ENCODE peak calls at places on chromosomes 2 and 18, in five cellular contexts. One of them, this sample, is unnamed.

GRCh38 chr18:77131652-77132368 is 773 bp downstream of the MBP start:
- DNase-seq in cardiac fibroblast: peak; percentile 59
- DNase-seq in PC-9: peak; percentile 49
- DNase-seq in SJSA1: no peak
- DNase-seq in A549: peak; percentile 54
- DNase-seq in this sample: no peak

GRCh38 chr2:57105694-57106093 is 921.9 kb downstream of the CCDC85A start:
- DNase-seq in cardiac fibroblast: no peak
- DNase-seq in PC-9: no peak
- DNase-seq in SJSA1: no peak
- DNase-seq in A549: no peak
- DNase-seq in this sample: peak; percentile 33

GRCh38 chr2:37969731-37970130 is 44.6 kb downstream of the RMDN2 start:
- DNase-seq in cardiac fibroblast: no peak
- DNase-seq in PC-9: no peak
- DNase-seq in SJSA1: no peak
- DNase-seq in A549: no peak
- DNase-seq in this sample: no peak

GRCh38 chr2:99804969-99805368 is 315.2 kb upstream of the REV1 start:
- DNase-seq in cardiac fibroblast: no peak
- DNase-seq in PC-9: no peak
- DNase-seq in SJSA1: no peak
- DNase-seq in A549: no peak
- DNase-seq in this sample: no peak

GRCh38 chr2:15163316-15163715 is 397.8 kb downstream of the NBAS start:
- DNase-seq in cardiac fibroblast: no peak
- DNase-seq in PC-9: no peak
- DNase-seq in SJSA1: no peak
- DNase-seq in A549: no peak
- DNase-seq in this sample: no peak

GRCh38 chr18:9666548-9666947 is 41.6 kb upstream of the RAB31 start:
- DNase-seq in cardiac fibroblast: no peak
- DNase-seq in PC-9: no peak
- DNase-seq in SJSA1: peak; percentile 5
- DNase-seq in A549: no peak
- DNase-seq in this sample: no peak

GRCh38 chr2:212153923-212154322 is 384.7 kb downstream of the ERBB4 start:
- DNase-seq in cardiac fibroblast: no peak
- DNase-seq in PC-9: no peak
- DNase-seq in SJSA1: no peak
- DNase-seq in A549: no peak
- DNase-seq in this sample: no peak

GRCh38 chr2:16336491-16336890 is 329.1 kb downstream of the CYRIA start:
- DNase-seq in cardiac fibroblast: no peak
- DNase-seq in PC-9: no peak
- DNase-seq in SJSA1: no peak
- DNase-seq in A549: no peak
- DNase-seq in this sample: no peak

GRCh38 chr2:9814129-9814868 is 29.0 kb upstream of the TAF1B start:
- DNase-seq in cardiac fibroblast: no peak
- DNase-seq in PC-9: no peak
- DNase-seq in SJSA1: no peak
- DNase-seq in A549: no peak
- DNase-seq in this sample: no peak

GRCh38 chr2:163686289-163686688 is 49.5 kb downstream of the FIGN start:
- DNase-seq in cardiac fibroblast: no peak
- DNase-seq in PC-9: no peak
- DNase-seq in SJSA1: no peak
- DNase-seq in A549: no peak
- DNase-seq in this sample: no peak

GRCh38 chr2:174591740-174592139 is 5.9 kb downstream of the WIPF1 start:
- DNase-seq in cardiac fibroblast: no peak
- DNase-seq in PC-9: no peak
- DNase-seq in SJSA1: no peak
- DNase-seq in A549: no peak
- DNase-seq in this sample: no peak
- H3K4me3 ChIP-seq in cardiac fibroblast: no peak overlapping the region
- H3K4me3 ChIP-seq in PC-9: no peak overlapping the region
- H3K4me3 ChIP-seq in SJSA1: no peak overlapping the region
- H3K4me3 ChIP-seq in A549: no peak overlapping the region
- H3K4me3 ChIP-seq in this sample: no peak overlapping the region

GRCh38 chr2:193561054-193561453 is 1366.3 kb upstream of the TMEFF2 start:
- DNase-seq in cardiac fibroblast: no peak
- DNase-seq in PC-9: no peak
- DNase-seq in SJSA1: no peak
- DNase-seq in A549: no peak
- DNase-seq in this sample: no peak

GRCh38 chr2:193562031-193562430 is 1367.3 kb upstream of the TMEFF2 start:
- DNase-seq in cardiac fibroblast: no peak
- DNase-seq in PC-9: no peak
- DNase-seq in SJSA1: no peak
- DNase-seq in A549: no peak
- DNase-seq in this sample: no peak

GRCh38 chr2:193556766-193557470 is 1362.2 kb upstream of the TMEFF2 start:
- DNase-seq in cardiac fibroblast: no peak
- DNase-seq in PC-9: no peak
- DNase-seq in SJSA1: no peak
- DNase-seq in A549: no peak
- DNase-seq in this sample: no peak
- H3K4me3 ChIP-seq in cardiac fibroblast: no peak overlapping the region
- H3K4me3 ChIP-seq in PC-9: no peak overlapping the region
- H3K4me3 ChIP-seq in SJSA1: no peak overlapping the region
- H3K4me3 ChIP-seq in A549: no peak overlapping the region
- H3K4me3 ChIP-seq in this sample: no peak overlapping the region

DNA sequence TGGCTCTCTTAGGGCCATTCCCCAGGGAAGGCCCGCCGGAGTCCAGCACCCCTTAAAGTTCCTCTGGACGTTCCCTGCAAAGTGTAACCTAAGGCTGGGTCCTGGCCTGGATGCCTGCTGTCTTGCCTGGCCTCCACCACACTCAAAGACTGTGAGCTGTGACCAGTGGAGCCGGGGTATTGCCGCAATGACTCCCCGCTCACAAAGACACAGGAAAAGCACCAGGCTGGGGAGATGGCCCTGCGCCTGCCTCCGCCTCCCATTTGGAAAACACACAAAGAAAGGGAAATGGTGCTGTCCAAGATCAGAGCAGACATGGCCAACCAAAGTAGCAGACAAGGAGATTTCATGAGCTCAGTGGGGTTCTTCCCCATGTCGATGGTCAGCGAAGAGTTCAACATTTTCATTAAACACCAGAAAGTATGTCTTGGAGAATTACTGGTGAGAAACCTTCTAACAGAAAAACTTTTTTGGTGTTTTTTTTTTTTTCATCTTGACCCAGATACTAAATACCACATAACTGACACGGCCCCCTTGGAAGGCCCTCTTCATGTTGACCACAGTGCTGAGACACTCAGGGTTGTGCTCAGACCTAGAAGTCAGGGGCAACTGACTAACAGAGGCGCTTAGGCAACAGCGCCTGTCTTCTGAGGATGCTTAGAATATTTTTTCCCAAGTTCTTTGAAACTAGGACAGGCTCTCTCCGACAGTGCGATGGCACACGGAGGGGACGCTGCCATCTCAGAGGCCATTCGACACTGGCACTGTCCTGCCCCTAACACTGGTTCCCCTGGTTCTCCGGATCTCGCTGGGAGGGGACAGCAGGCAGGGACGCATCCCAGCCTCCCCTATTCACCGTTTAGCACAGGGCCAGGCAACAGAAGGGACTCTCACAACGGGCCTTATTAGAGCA is 226.4 kb upstream of the ID2 start:
- DNase-seq in cardiac fibroblast: no peak
- DNase-seq in PC-9: no peak
- DNase-seq in SJSA1: no peak
- DNase-seq in A549: no peak
- DNase-seq in this sample: no peak
- H3K4me3 ChIP-seq in cardiac fibroblast: no peak overlapping the region
- H3K4me3 ChIP-seq in PC-9: no peak overlapping the region
- H3K4me3 ChIP-seq in SJSA1: no peak overlapping the region
- H3K4me3 ChIP-seq in A549: no peak overlapping the region
- H3K4me3 ChIP-seq in this sample: no peak overlapping the region

DNA sequence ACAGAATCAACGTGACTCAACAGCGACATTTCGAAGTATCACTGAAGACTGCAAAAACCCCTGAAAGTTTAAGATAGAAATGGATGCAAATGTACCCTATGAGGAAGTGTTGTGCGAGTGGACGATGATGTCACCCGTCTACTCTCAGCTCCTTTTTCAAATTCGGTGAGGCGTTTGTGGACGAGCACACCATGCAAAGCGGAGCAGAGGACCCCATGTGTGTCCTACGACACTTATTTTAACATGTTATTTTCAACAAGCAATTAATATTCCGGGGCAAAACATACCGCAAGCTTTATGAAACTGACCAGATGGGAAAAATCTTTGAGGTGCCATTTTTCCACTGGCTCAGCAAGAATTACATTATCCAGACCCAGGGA is 2.0 kb downstream of the PXDN start:
- DNase-seq in cardiac fibroblast: no peak
- DNase-seq in PC-9: no peak
- DNase-seq in SJSA1: no peak
- DNase-seq in A549: no peak
- DNase-seq in this sample: no peak
- H3K4me3 ChIP-seq in cardiac fibroblast: peak overlapping the region; percentile 77
- H3K4me3 ChIP-seq in PC-9: peak overlapping the region; percentile 64
- H3K4me3 ChIP-seq in SJSA1: peak overlapping the region; percentile 95
- H3K4me3 ChIP-seq in A549: no peak overlapping the region
- H3K4me3 ChIP-seq in this sample: peak overlapping the region; percentile 96

DNA sequence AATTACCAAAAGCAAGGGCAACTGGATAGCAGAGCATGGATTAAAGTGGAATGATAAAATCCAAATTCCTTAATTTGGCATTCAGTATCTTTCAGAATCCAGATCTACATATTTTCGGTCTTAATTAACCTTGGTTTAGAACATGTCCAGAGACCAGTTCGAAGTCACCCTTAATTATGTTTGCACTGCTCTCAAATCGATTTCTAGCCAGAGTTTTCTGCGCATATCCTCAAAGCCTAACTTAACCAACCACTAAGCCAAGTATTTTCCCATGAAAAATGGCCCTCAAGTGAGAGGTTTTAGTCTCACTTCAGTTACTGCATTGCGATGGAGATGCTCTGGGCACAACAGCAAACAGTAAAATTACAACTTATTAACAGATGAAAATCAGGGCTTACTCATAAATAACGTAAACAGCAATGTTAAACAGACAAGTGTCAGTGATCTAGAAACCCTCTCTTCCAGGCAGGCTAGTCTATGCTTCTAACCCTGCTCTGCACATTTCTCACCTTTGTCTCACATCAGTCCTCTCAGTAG is 4.5 kb downstream of the RTN4 start:
- DNase-seq in cardiac fibroblast: no peak
- DNase-seq in PC-9: no peak
- DNase-seq in SJSA1: no peak
- DNase-seq in A549: no peak
- DNase-seq in this sample: no peak
- H3K4me3 ChIP-seq in cardiac fibroblast: peak overlapping the region; percentile 92
- H3K4me3 ChIP-seq in PC-9: peak overlapping the region; percentile 93
- H3K4me3 ChIP-seq in SJSA1: no peak overlapping the region
- H3K4me3 ChIP-seq in A549: peak overlapping the region; percentile 95
- H3K4me3 ChIP-seq in this sample: no peak overlapping the region

GRCh38 chr2:27185331-27186026 is 26.4 kb upstream of the ATRAID start:
- DNase-seq in cardiac fibroblast: peak; percentile 84
- DNase-seq in PC-9: no peak
- DNase-seq in SJSA1: peak; percentile 86
- DNase-seq in A549: no peak
- DNase-seq in this sample: no peak
- H3K4me3 ChIP-seq in cardiac fibroblast: no peak overlapping the region
- H3K4me3 ChIP-seq in PC-9: no peak overlapping the region
- H3K4me3 ChIP-seq in SJSA1: no peak overlapping the region
- H3K4me3 ChIP-seq in A549: no peak overlapping the region
- H3K4me3 ChIP-seq in this sample: no peak overlapping the region

GRCh38 chr2:128537646-128538045 is 219.0 kb upstream of the HS6ST1 start:
- DNase-seq in cardiac fibroblast: no peak
- DNase-seq in PC-9: no peak
- DNase-seq in SJSA1: no peak
- DNase-seq in A549: no peak
- DNase-seq in this sample: no peak
- H3K4me3 ChIP-seq in cardiac fibroblast: no peak overlapping the region
- H3K4me3 ChIP-seq in PC-9: no peak overlapping the region
- H3K4me3 ChIP-seq in SJSA1: peak overlapping the region; percentile 13
- H3K4me3 ChIP-seq in A549: no peak overlapping the region
- H3K4me3 ChIP-seq in this sample: no peak overlapping the region

DNA sequence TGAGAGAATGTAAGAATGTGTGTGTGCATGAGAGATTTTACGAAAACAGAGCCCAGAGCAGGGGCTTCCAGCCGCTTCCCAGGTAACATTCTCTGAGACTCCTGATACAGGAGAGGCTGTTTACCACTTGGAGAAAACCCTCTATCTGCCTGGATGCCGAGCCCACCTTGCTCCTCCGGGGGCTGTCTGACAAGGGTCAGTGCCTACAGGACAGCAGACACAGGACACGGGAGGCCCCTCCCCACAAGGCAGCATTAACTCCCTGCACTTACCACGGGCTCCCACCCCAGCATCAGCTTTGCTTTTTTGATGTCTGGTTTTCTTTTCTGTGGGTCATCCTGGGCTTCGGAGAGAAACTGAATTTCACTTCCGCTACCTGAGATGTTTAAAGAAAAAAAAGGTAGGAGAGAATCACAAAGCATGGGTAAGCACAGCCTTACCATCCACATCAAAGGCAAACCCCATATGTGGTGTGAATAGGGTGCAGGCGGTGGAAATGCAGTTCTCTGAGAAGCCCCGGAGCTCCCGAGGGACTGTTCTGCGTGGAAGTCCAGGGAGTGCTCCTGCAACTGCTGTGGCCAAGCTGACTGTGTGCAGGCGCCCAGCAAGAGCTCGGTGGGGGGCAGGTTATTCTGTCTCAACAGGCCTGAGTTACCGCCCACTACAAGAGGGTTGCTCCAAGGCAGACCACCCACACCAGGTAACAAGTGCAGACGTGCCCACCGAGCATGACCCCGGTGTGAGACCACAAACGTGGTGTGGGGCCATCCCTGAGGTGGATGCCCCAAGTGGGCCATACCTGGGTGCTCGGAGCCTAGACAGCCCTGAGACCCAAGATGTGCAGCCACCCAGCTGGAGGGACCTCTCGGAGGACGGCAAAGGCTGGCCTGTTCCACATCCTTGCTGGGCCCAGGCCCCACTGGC is 97.4 kb downstream of the UXS1 start:
- DNase-seq in cardiac fibroblast: no peak
- DNase-seq in PC-9: no peak
- DNase-seq in SJSA1: no peak
- DNase-seq in A549: no peak
- DNase-seq in this sample: no peak
- H3K4me3 ChIP-seq in cardiac fibroblast: no peak overlapping the region
- H3K4me3 ChIP-seq in PC-9: no peak overlapping the region
- H3K4me3 ChIP-seq in SJSA1: no peak overlapping the region
- H3K4me3 ChIP-seq in A549: no peak overlapping the region
- H3K4me3 ChIP-seq in this sample: no peak overlapping the region

This sample was measured in SJCRH30.